ENCODE peak calls at places on chromosomes 6 and 20, in five cellular contexts. One of them, this sample, is unnamed. For H3K27me3, the result is how much of the 10 kb centered on the place peaks cover.

GRCh38 chr6:33995046-33995872 is 150.6 kb downstream of the GRM4 start:
- DNase-seq in IMR-90: no peak
- DNase-seq in body of pancreas: peak
- DNase-seq in breast epithelium: no peak
- DNase-seq in tibial nerve: no peak
- DNase-seq in this sample: no peak

GRCh38 chr6:99512033-99512432 is 3.2 kb downstream of the USP45 start:
- DNase-seq in IMR-90: peak
- DNase-seq in breast epithelium: no peak
- DNase-seq in tibial nerve: no peak
- DNase-seq in body of pancreas: no peak
- DNase-seq in this sample: no peak

GRCh38 chr20:21360686-21361085 is 36.6 kb downstream of the NKX2-4 start:
- DNase-seq in body of pancreas: no peak
- DNase-seq in breast epithelium: no peak
- DNase-seq in IMR-90: peak
- DNase-seq in tibial nerve: no peak
- DNase-seq in this sample: no peak

GRCh38 chr6:101761124-101761601 is 367.7 kb downstream of the GRIK2 start:
- DNase-seq in body of pancreas: peak
- DNase-seq in breast epithelium: no peak
- DNase-seq in tibial nerve: no peak
- DNase-seq in IMR-90: peak
- DNase-seq in this sample: no peak

GRCh38 chr20:35972445-35972844 is 4.1 kb downstream of the CNBD2 start:
- DNase-seq in IMR-90: no peak
- DNase-seq in body of pancreas: no peak
- DNase-seq in tibial nerve: no peak
- DNase-seq in breast epithelium: no peak
- DNase-seq in this sample: no peak

GRCh38 chr6:43628392-43629103 is 516 bp downstream of the GTPBP2 start:
- DNase-seq in IMR-90: peak
- DNase-seq in breast epithelium: peak
- DNase-seq in tibial nerve: no peak
- DNase-seq in body of pancreas: peak
- DNase-seq in this sample: peak

GRCh38 chr6:88858455-88858854 is 105.0 kb downstream of the RNGTT start:
- DNase-seq in IMR-90: no peak
- DNase-seq in body of pancreas: no peak
- DNase-seq in breast epithelium: no peak
- DNase-seq in tibial nerve: no peak
- DNase-seq in this sample: no peak

GRCh38 chr6:12339022-12339421 is 48.9 kb downstream of the EDN1 start:
- DNase-seq in breast epithelium: no peak
- DNase-seq in IMR-90: no peak
- DNase-seq in tibial nerve: no peak
- DNase-seq in body of pancreas: no peak
- DNase-seq in this sample: no peak

GRCh38 chr6:25112207-25112874 is 166.8 kb upstream of the CARMIL1 start:
- DNase-seq in body of pancreas: no peak
- DNase-seq in IMR-90: no peak
- DNase-seq in tibial nerve: no peak
- DNase-seq in breast epithelium: no peak
- DNase-seq in this sample: no peak

GRCh38 chr6:43468748-43469681 is 8.4 kb upstream of the TJAP1 start:
- DNase-seq in body of pancreas: peak
- DNase-seq in IMR-90: no peak
- DNase-seq in tibial nerve: no peak
- DNase-seq in breast epithelium: no peak
- DNase-seq in this sample: no peak

GRCh38 chr6:109892451-109893435 is 85.4 kb upstream of the GPR6 start:
- DNase-seq in body of pancreas: peak
- DNase-seq in breast epithelium: peak
- DNase-seq in IMR-90: no peak
- DNase-seq in tibial nerve: no peak
- DNase-seq in this sample: no peak

GRCh38 chr6:157461000-157461915 is 80.3 kb downstream of the ZDHHC14 start:
- DNase-seq in IMR-90: peak
- DNase-seq in tibial nerve: no peak
- DNase-seq in body of pancreas: peak
- DNase-seq in breast epithelium: no peak
- DNase-seq in this sample: no peak

GRCh38 chr20:64216036-64216435 is 39.5 kb upstream of the PCMTD2 start:
- DNase-seq in IMR-90: no peak
- DNase-seq in body of pancreas: peak
- DNase-seq in tibial nerve: no peak
- DNase-seq in breast epithelium: peak
- DNase-seq in this sample: no peak

GRCh38 chr20:3162080-3162611 is 2.5 kb upstream of the FASTKD5 start:
- DNase-seq in breast epithelium: no peak
- DNase-seq in body of pancreas: peak
- DNase-seq in tibial nerve: no peak
- DNase-seq in IMR-90: no peak
- DNase-seq in this sample: no peak

GRCh38 chr20:45987108-45987780 is 15.2 kb upstream of the ZNF335 start:
- DNase-seq in IMR-90: peak
- DNase-seq in tibial nerve: peak
- DNase-seq in breast epithelium: no peak
- DNase-seq in body of pancreas: peak
- DNase-seq in this sample: peak

GRCh38 chr6:16876201-16876600 is 114.9 kb upstream of the ATXN1 start:
- DNase-seq in IMR-90: no peak
- DNase-seq in breast epithelium: no peak
- DNase-seq in tibial nerve: no peak
- DNase-seq in body of pancreas: no peak
- DNase-seq in this sample: no peak

GRCh38 chr6:128032047-128032446 is 131.2 kb upstream of the THEMIS start:
- DNase-seq in tibial nerve: no peak
- DNase-seq in IMR-90: no peak
- DNase-seq in breast epithelium: no peak
- DNase-seq in body of pancreas: no peak
- DNase-seq in this sample: no peak

GRCh38 chr6:85581572-85581971 is 12.1 kb downstream of the SNX14 start:
- DNase-seq in breast epithelium: no peak
- DNase-seq in tibial nerve: no peak
- DNase-seq in body of pancreas: no peak
- DNase-seq in IMR-90: no peak
- DNase-seq in this sample: no peak

GRCh38 chr6:32086661-32087573 is 22.2 kb downstream of the TNXB start:
- DNase-seq in tibial nerve: no peak
- DNase-seq in IMR-90: peak
- DNase-seq in body of pancreas: no peak
- DNase-seq in breast epithelium: no peak
- DNase-seq in this sample: no peak

GRCh38 chr6:89302936-89303335 is 12.2 kb downstream of the GABRR2 start:
- DNase-seq in body of pancreas: no peak
- DNase-seq in tibial nerve: no peak
- DNase-seq in breast epithelium: no peak
- DNase-seq in IMR-90: no peak
- DNase-seq in this sample: no peak

GRCh38 chr6:80366721-80367120 is 260.2 kb downstream of the BCKDHB start:
- DNase-seq in breast epithelium: no peak
- DNase-seq in IMR-90: peak
- DNase-seq in body of pancreas: no peak
- DNase-seq in tibial nerve: no peak
- DNase-seq in this sample: no peak

GRCh38 chr20:46562373-46563169 is 12.1 kb upstream of the OCSTAMP start:
- DNase-seq in body of pancreas: peak
- DNase-seq in tibial nerve: peak
- DNase-seq in breast epithelium: peak
- DNase-seq in IMR-90: peak
- DNase-seq in this sample: peak

GRCh38 chr20:20897922-20898321 is 185.5 kb upstream of the RALGAPA2 start:
- DNase-seq in tibial nerve: no peak
- DNase-seq in IMR-90: no peak
- DNase-seq in breast epithelium: no peak
- DNase-seq in body of pancreas: no peak
- DNase-seq in this sample: no peak

GRCh38 chr20:59308493-59309201 is 8.2 kb downstream of the EDN3 start:
- DNase-seq in tibial nerve: no peak
- DNase-seq in body of pancreas: peak
- DNase-seq in IMR-90: no peak
- DNase-seq in breast epithelium: no peak
- DNase-seq in this sample: no peak

DNA sequence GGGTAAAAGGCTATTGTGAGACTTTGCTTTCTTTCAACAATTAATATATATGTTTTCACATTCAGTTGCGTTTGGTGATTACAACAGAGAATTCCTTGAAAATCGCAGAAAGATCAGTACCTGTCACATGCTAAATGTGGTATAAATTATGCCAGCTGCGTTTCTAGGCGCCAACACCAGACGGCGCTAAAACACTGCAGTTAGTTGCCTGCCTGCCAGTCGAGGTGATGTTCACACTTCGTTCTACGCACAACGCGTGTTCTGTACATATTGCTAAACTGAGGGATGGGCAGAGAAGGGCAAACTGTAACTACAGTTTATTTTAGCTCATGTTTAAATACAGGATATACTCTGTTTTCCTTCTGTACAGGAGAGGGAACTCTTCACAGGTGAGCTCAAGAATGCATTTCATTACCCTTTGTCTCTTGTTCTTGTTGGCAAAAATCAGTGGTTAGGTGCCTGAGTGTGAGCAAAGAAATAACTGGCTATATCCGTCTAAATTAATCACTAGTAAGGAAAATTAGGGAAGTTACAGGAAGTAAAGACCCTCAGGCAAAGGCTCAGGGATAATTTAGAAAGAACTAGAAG is 100.1 kb upstream of the RGS17 start:
- DNase-seq in tibial nerve: peak
- DNase-seq in body of pancreas: peak
- DNase-seq in breast epithelium: no peak
- DNase-seq in IMR-90: peak
- DNase-seq in this sample: no peak
- H3K27ac ChIP-seq in tibial nerve: no peak
- H3K27ac ChIP-seq in body of pancreas: no peak
- H3K27ac ChIP-seq in breast epithelium: no peak
- H3K27ac ChIP-seq in IMR-90: no peak
- H3K27ac ChIP-seq in this sample: no peak

GRCh38 chr6:30112402-30113376 is at the start of gene TRIM31:
- DNase-seq in tibial nerve: no peak
- DNase-seq in body of pancreas: no peak
- DNase-seq in IMR-90: no peak
- DNase-seq in breast epithelium: no peak
- DNase-seq in this sample: no peak

GRCh38 chr6:30111266-30111856 is 1.5 kb downstream of the TRIM31 start:
- DNase-seq in IMR-90: no peak
- DNase-seq in tibial nerve: no peak
- DNase-seq in breast epithelium: no peak
- DNase-seq in body of pancreas: no peak
- DNase-seq in this sample: no peak

GRCh38 chr6:30102701-30103629 is 9.9 kb downstream of the TRIM31 start:
- DNase-seq in breast epithelium: peak
- DNase-seq in IMR-90: peak
- DNase-seq in body of pancreas: peak
- DNase-seq in tibial nerve: peak
- DNase-seq in this sample: peak

GRCh38 chr6:30103630-30104179 is 9.2 kb downstream of the TRIM31 start:
- DNase-seq in IMR-90: no peak
- DNase-seq in body of pancreas: no peak
- DNase-seq in breast epithelium: no peak
- DNase-seq in tibial nerve: no peak
- DNase-seq in this sample: no peak

DNA sequence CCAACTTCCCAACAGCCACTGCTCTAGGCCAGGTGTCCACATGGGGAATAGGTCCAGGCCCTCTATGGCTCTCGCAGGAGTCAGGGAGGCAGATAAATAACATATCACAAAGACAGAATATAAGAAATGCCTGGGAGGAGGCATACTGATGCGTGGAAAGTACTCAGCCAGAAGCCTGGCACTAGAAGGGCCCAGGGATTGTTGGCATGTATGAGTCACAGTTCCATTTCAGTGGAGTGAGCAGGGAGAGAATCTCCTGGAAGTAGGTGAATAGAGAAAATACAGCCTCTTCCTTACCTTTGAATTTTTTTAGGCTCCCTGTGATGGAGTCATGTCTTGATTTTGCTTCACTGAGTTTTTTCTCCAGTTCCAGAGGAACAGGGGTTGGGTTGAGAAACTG is 5.1 kb downstream of the TRIM31 start:
- DNase-seq in breast epithelium: no peak
- DNase-seq in body of pancreas: no peak
- DNase-seq in tibial nerve: no peak
- DNase-seq in IMR-90: no peak
- DNase-seq in this sample: no peak
- H3K27me3 ChIP-seq in breast epithelium: under half
- H3K27me3 ChIP-seq in body of pancreas: under half
- H3K27me3 ChIP-seq in tibial nerve: under half
- H3K27me3 ChIP-seq in IMR-90: half or more
- H3K27me3 ChIP-seq in this sample: under half

DNA sequence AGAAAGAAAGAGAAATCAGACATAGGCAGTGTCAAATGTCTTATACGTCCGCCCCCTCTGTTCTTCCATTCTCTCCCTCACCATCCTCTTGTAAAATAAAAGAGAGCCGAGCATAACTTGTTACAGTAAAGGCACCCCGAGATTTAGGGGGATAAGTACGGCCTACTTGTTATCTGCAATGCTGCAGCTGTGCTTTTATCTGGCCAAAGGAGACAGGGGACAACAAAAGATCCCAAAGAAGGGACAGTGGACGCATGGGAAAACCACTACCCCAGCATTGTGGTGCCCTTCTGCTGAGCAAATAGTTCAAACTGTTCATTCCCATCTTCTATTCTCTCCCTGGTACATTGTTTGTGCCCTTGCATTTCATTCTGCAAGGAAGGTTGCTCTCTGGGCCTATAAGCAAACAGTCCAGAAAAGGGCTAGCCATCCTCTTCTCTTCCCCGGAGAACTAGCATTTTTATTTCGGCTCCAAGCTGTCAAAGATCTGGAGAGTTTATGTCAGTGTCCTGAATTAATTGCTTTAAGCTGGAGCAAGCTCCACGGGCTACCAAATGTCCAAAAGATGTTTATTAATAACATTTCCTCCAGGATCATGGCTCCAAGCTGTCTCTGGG is 22.3 kb downstream of the FOXA2 start:
- DNase-seq in breast epithelium: no peak
- DNase-seq in IMR-90: no peak
- DNase-seq in body of pancreas: no peak
- DNase-seq in tibial nerve: no peak
- DNase-seq in this sample: no peak
- TF ChIP-seq POLR2A in breast epithelium: no peak
- TF ChIP-seq POLR2A in IMR-90: no peak
- TF ChIP-seq POLR2A in body of pancreas: no peak
- TF ChIP-seq POLR2A in tibial nerve: no peak
- TF ChIP-seq POLR2A in this sample: no peak

GRCh38 chr20:33908351-33908750 is 85.4 kb upstream of the RALY start:
- DNase-seq in tibial nerve: no peak
- DNase-seq in breast epithelium: no peak
- DNase-seq in body of pancreas: no peak
- DNase-seq in IMR-90: peak
- DNase-seq in this sample: no peak

GRCh38 chr20:33910529-33911327 is 83.0 kb upstream of the RALY start:
- DNase-seq in IMR-90: no peak
- DNase-seq in body of pancreas: no peak
- DNase-seq in breast epithelium: no peak
- DNase-seq in tibial nerve: no peak
- DNase-seq in this sample: no peak

GRCh38 chr20:33910056-33910455 is 83.7 kb upstream of the RALY start:
- DNase-seq in tibial nerve: no peak
- DNase-seq in body of pancreas: no peak
- DNase-seq in breast epithelium: no peak
- DNase-seq in IMR-90: peak
- DNase-seq in this sample: no peak

GRCh38 chr20:33908868-33909267 is 84.8 kb upstream of the RALY start:
- DNase-seq in body of pancreas: no peak
- DNase-seq in IMR-90: no peak
- DNase-seq in tibial nerve: no peak
- DNase-seq in breast epithelium: no peak
- DNase-seq in this sample: no peak

GRCh38 chr20:33909331-33909921 is 84.3 kb upstream of the RALY start:
- DNase-seq in breast epithelium: no peak
- DNase-seq in body of pancreas: peak
- DNase-seq in tibial nerve: no peak
- DNase-seq in IMR-90: peak
- DNase-seq in this sample: no peak
- H3K27ac ChIP-seq in breast epithelium: no peak
- H3K27ac ChIP-seq in body of pancreas: no peak
- H3K27ac ChIP-seq in tibial nerve: no peak
- H3K27ac ChIP-seq in IMR-90: peak
- H3K27ac ChIP-seq in this sample: no peak

This sample was measured in gastrocnemius medialis.